ENCODE peak calls at places on chromosomes 3 and 15, in six cellular contexts. One of them, this sample, is unnamed.

GRCh38 chr15:33111051-33111451 is 83.5 kb downstream of the FMN1 start:
- DNase-seq in heart left ventricle: no peak
- DNase-seq in endodermal cell: no peak
- DNase-seq in progenitor cell of endocrine pancreas: no peak
- DNase-seq in RPMI8226: no peak
- DNase-seq in activated naive CD4-positive, alpha-beta T cell: no peak
- DNase-seq in this sample: no peak

GRCh38 chr15:80567721-80568157 is 127.4 kb upstream of the ABHD17C start:
- DNase-seq in activated naive CD4-positive, alpha-beta T cell: no peak
- DNase-seq in RPMI8226: peak
- DNase-seq in endodermal cell: peak
- DNase-seq in progenitor cell of endocrine pancreas: peak
- DNase-seq in heart left ventricle: peak
- DNase-seq in this sample: peak

GRCh38 chr3:103614719-103615118 is 1179.9 kb downstream of the ZPLD1 start:
- DNase-seq in RPMI8226: no peak
- DNase-seq in heart left ventricle: no peak
- DNase-seq in endodermal cell: no peak
- DNase-seq in progenitor cell of endocrine pancreas: no peak
- DNase-seq in activated naive CD4-positive, alpha-beta T cell: no peak
- DNase-seq in this sample: no peak

GRCh38 chr3:11544413-11545181 is 99.1 kb downstream of the VGLL4 start:
- DNase-seq in RPMI8226: peak
- DNase-seq in heart left ventricle: peak
- DNase-seq in activated naive CD4-positive, alpha-beta T cell: no peak
- DNase-seq in progenitor cell of endocrine pancreas: no peak
- DNase-seq in endodermal cell: peak
- DNase-seq in this sample: peak

GRCh38 chr15:63389902-63390301 is 8.3 kb upstream of the CA12 start:
- DNase-seq in RPMI8226: peak
- DNase-seq in progenitor cell of endocrine pancreas: no peak
- DNase-seq in endodermal cell: no peak
- DNase-seq in activated naive CD4-positive, alpha-beta T cell: no peak
- DNase-seq in heart left ventricle: no peak
- DNase-seq in this sample: no peak

GRCh38 chr15:43414196-43414595 is 43.3 kb downstream of the TUBGCP4 start:
- DNase-seq in progenitor cell of endocrine pancreas: no peak
- DNase-seq in activated naive CD4-positive, alpha-beta T cell: no peak
- DNase-seq in endodermal cell: no peak
- DNase-seq in RPMI8226: no peak
- DNase-seq in heart left ventricle: no peak
- DNase-seq in this sample: no peak

GRCh38 chr15:52651114-52651513 is 28.1 kb downstream of the ATOSA start:
- DNase-seq in endodermal cell: no peak
- DNase-seq in heart left ventricle: no peak
- DNase-seq in progenitor cell of endocrine pancreas: no peak
- DNase-seq in RPMI8226: no peak
- DNase-seq in activated naive CD4-positive, alpha-beta T cell: no peak
- DNase-seq in this sample: no peak

GRCh38 chr3:49171775-49172500 is 540 bp downstream of the KLHDC8B start:
- DNase-seq in endodermal cell: no peak
- DNase-seq in progenitor cell of endocrine pancreas: no peak
- DNase-seq in activated naive CD4-positive, alpha-beta T cell: no peak
- DNase-seq in RPMI8226: no peak
- DNase-seq in heart left ventricle: no peak
- DNase-seq in this sample: no peak

GRCh38 chr15:39692464-39693327 is 89.9 kb downstream of the FSIP1 start:
- DNase-seq in RPMI8226: no peak
- DNase-seq in heart left ventricle: no peak
- DNase-seq in activated naive CD4-positive, alpha-beta T cell: no peak
- DNase-seq in progenitor cell of endocrine pancreas: no peak
- DNase-seq in endodermal cell: peak
- DNase-seq in this sample: no peak

GRCh38 chr15:36361351-36361870 is 218.0 kb upstream of the CDIN1 start:
- DNase-seq in endodermal cell: no peak
- DNase-seq in activated naive CD4-positive, alpha-beta T cell: no peak
- DNase-seq in heart left ventricle: no peak
- DNase-seq in progenitor cell of endocrine pancreas: no peak
- DNase-seq in RPMI8226: no peak
- DNase-seq in this sample: no peak

GRCh38 chr15:90340345-90340744 is 11.7 kb upstream of the ZNF774 start:
- DNase-seq in RPMI8226: peak
- DNase-seq in activated naive CD4-positive, alpha-beta T cell: no peak
- DNase-seq in endodermal cell: peak
- DNase-seq in progenitor cell of endocrine pancreas: no peak
- DNase-seq in heart left ventricle: no peak
- DNase-seq in this sample: peak

GRCh38 chr3:45929042-45929679 is 14.1 kb upstream of the CXCR6 start:
- DNase-seq in activated naive CD4-positive, alpha-beta T cell: peak
- DNase-seq in endodermal cell: peak
- DNase-seq in heart left ventricle: no peak
- DNase-seq in progenitor cell of endocrine pancreas: peak
- DNase-seq in RPMI8226: peak
- DNase-seq in this sample: peak

GRCh38 chr3:114320251-114320650 is 26.4 kb downstream of the TIGIT start:
- DNase-seq in RPMI8226: no peak
- DNase-seq in endodermal cell: no peak
- DNase-seq in progenitor cell of endocrine pancreas: no peak
- DNase-seq in heart left ventricle: no peak
- DNase-seq in activated naive CD4-positive, alpha-beta T cell: no peak
- DNase-seq in this sample: no peak

GRCh38 chr3:104952587-104952986 is 414.1 kb upstream of the ALCAM start:
- DNase-seq in heart left ventricle: no peak
- DNase-seq in endodermal cell: no peak
- DNase-seq in RPMI8226: no peak
- DNase-seq in activated naive CD4-positive, alpha-beta T cell: no peak
- DNase-seq in progenitor cell of endocrine pancreas: no peak
- DNase-seq in this sample: no peak

This sample was measured in ELF-1.